ENCODE peak calls at places on chromosome 2, in ten cellular contexts. Z, N, X, Y, U, E, J, Q, L and O are unnamed samples.

GRCh38 chr2:1910562-1911256 is 166.4 kb upstream of the PXDN start:
- DNase-seq in U (no peak), E (no peak), N (no peak), Y (no peak), L (no peak), X (no peak), J (no peak), Z (no peak), Q (no peak), O (peak)

GRCh38 chr2:216773072-216773471 is 77.7 kb upstream of the IGFBP5 start:
- DNase-seq in N (peak), E (no peak), Z (no peak), Y (no peak), L (no peak), X (no peak), Q (no peak), J (no peak), U (no peak), O (no peak)

GRCh38 chr2:71216501-71216900 is 10.4 kb downstream of the PAIP2B start:
- DNase-seq in N (no peak), E (no peak), Z (no peak), Q (no peak), Y (no peak), L (no peak), J (no peak), X (no peak), U (no peak), O (no peak)

GRCh38 chr2:109448946-109449788 is 164.6 kb downstream of the SEPTIN10 start:
- DNase-seq in Y (no peak), L (no peak), U (no peak), X (no peak), Q (no peak), J (peak), Z (peak), E (no peak), N (peak), O (no peak)

GRCh38 chr2:210252699-210253606 is 27.7 kb upstream of the ACADL start:
- DNase-seq in L (no peak), U (no peak), J (no peak), Q (no peak), N (peak), E (no peak), Y (no peak), X (no peak), Z (no peak), O (no peak)

GRCh38 chr2:119251652-119252051 is 28.0 kb downstream of the STEAP3 start:
- DNase-seq in U (no peak), L (no peak), N (no peak), Q (no peak), E (no peak), J (no peak), Y (no peak), Z (no peak), X (no peak), O (no peak)

GRCh38 chr2:113124181-113124961 is 3.0 kb upstream of the IL1RN start:
- DNase-seq in X (no peak), E (no peak), U (no peak), Q (no peak), L (peak), Y (no peak), J (peak), N (no peak), Z (no peak), O (no peak)

GRCh38 chr2:3805120-3805519 is 101.7 kb downstream of the DCDC2C start:
- DNase-seq in Q (no peak), E (no peak), Z (no peak), N (peak), L (peak), J (no peak), X (no peak), U (no peak), Y (no peak), O (peak)

GRCh38 chr2:61689526-61689925 is 151.4 kb upstream of the XPO1 start:
- DNase-seq in J (peak), E (no peak), Z (no peak), Y (no peak), U (no peak), X (no peak), L (no peak), N (no peak), Q (no peak), O (no peak)

GRCh38 chr2:235543126-235543750 is 49.4 kb downstream of the AGAP1 start:
- DNase-seq in J (peak), E (no peak), X (peak), N (no peak), L (no peak), U (no peak), Z (no peak), Y (no peak), Q (no peak), O (no peak)

GRCh38 chr2:121682396-121683298 is 33.4 kb upstream of the CLASP1 start:
- DNase-seq in Z (no peak), U (no peak), N (no peak), Q (no peak), E (no peak), Y (no peak), X (no peak), J (no peak), L (no peak), O (no peak)

GRCh38 chr2:165112133-165112573 is 91.7 kb downstream of the SCN3A start:
- DNase-seq in N (no peak), X (no peak), Y (no peak), Z (no peak), Q (no peak), J (no peak), E (no peak), U (no peak), L (no peak), O (no peak)

GRCh38 chr2:140882671-140883620 is 1247.9 kb downstream of the LRP1B start:
- DNase-seq in Q (no peak), Z (no peak), E (no peak), N (no peak), L (no peak), U (no peak), Y (no peak), X (no peak), J (no peak), O (no peak)

GRCh38 chr2:54456526-54457325 is 599 bp downstream of the SPTBN1 start:
- DNase-seq in Z (peak), E (no peak), X (peak), Y (no peak), J (peak), U (no peak), Q (no peak), L (peak), N (peak), O (peak)